ENCODE peak calls at places on chromosomes 7 and 10, in six cellular contexts. G, A, H, J, Z and W are unnamed samples.

GRCh38 chr7:142795339-142795863 is 24.6 kb downstream of the PRSS2 start:
- DNase-seq in G (no peak), A (no peak), H (no peak), J (no peak), Z (peak; percentile 65), W (no peak)

GRCh38 chr7:105656922-105657521 is 75.7 kb upstream of the EFCAB10 start:
- DNase-seq in G (no peak), A (no peak), H (no peak), J (no peak), Z (peak; percentile 66), W (no peak)

GRCh38 chr7:134932707-134933370 is 53.5 kb upstream of the AGBL3 start:
- DNase-seq in G (peak; percentile 92), A (peak; percentile 47), H (peak; percentile 37), J (no peak), Z (no peak), W (no peak)

GRCh38 chr10:94219829-94220228 is 142.9 kb downstream of the NOC3L start:
- DNase-seq in G (peak; percentile 39), A (no peak), H (peak; percentile 69), J (no peak), Z (no peak), W (no peak)

GRCh38 chr7:142934056-142934455 is 510 bp upstream of the TRPV5 start:
- DNase-seq in G (no peak), A (no peak), H (no peak), J (no peak), Z (no peak), W (no peak)

GRCh38 chr10:17228081-17229015 is at the start of gene VIM:
- DNase-seq in G (peak; percentile 97), A (peak; percentile 88), H (peak; percentile 96), J (peak; percentile 98), Z (peak; percentile 88), W (peak; percentile 95)

GRCh38 chr7:41656357-41656756 is 46.5 kb downstream of the INHBA start:
- DNase-seq in G (peak; percentile 62), A (no peak), H (peak; percentile 63), J (peak; percentile 18), Z (no peak), W (peak; percentile 50)

GRCh38 chr10:11875499-11876281 is 52.5 kb downstream of the PROSER2 start:
- DNase-seq in G (peak; percentile 79), A (peak; percentile 77), H (peak; percentile 87), J (peak; percentile 56), Z (no peak), W (peak; percentile 79)

GRCh38 chr7:36923831-36924555 is 199.7 kb upstream of the AOAH start:
- DNase-seq in G (no peak), A (no peak), H (no peak), J (no peak), Z (no peak), W (no peak)

GRCh38 chr10:91191581-91191919 is 28.9 kb upstream of the PCGF5 start:
- DNase-seq in G (no peak), A (no peak), H (no peak), J (no peak), Z (no peak), W (no peak)

GRCh38 chr7:2722591-2722990 is 34.6 kb downstream of the AMZ1 start:
- DNase-seq in G (no peak), A (peak; percentile 0), H (no peak), J (no peak), Z (no peak), W (no peak)

GRCh38 chr10:13521021-13521420 is 7.8 kb downstream of the BEND7 start:
- DNase-seq in G (no peak), A (no peak), H (no peak), J (no peak), Z (no peak), W (no peak)

GRCh38 chr7:37942934-37943610 is 22.6 kb downstream of the EPDR1 start:
- DNase-seq in G (peak; percentile 60), A (peak; percentile 82), H (no peak), J (peak; percentile 46), Z (no peak), W (no peak)

GRCh38 chr7:119900996-119901395 is 372.0 kb upstream of the KCND2 start:
- DNase-seq in G (peak; percentile 3), A (no peak), H (no peak), J (peak; percentile 3), Z (no peak), W (no peak)

GRCh38 chr7:110317699-110318265 is 773.1 kb upstream of the LRRN3 start:
- DNase-seq in G (peak; percentile 74), A (no peak), H (peak; percentile 82), J (no peak), Z (no peak), W (no peak)

GRCh38 chr7:119720541-119720940 is 552.4 kb upstream of the KCND2 start:
- DNase-seq in G (peak; percentile 75), A (no peak), H (peak; percentile 84), J (peak; percentile 82), Z (no peak), W (peak; percentile 21)

GRCh38 chr10:94308866-94309265 is 53.9 kb downstream of the NOC3L start:
- DNase-seq in G (peak; percentile 33), A (no peak), H (peak; percentile 15), J (peak; percentile 10), Z (no peak), W (no peak)

GRCh38 chr7:115869225-115869624 is 161.3 kb downstream of the TFEC start:
- DNase-seq in G (no peak), A (no peak), H (peak; percentile 49), J (peak; percentile 12), Z (no peak), W (no peak)

GRCh38 chr10:119301397-119301796 is 94.0 kb downstream of the GRK5 start:
- DNase-seq in G (no peak), A (no peak), H (peak; percentile 24), J (no peak), Z (peak; percentile 80), W (no peak)